ENCODE peak calls at places on chromosomes 11 and 22, in five cellular contexts. U, Y, M, I and X are unnamed samples.

GRCh38 chr22:46721716-46722115 is 16.3 kb downstream of the CERK start:
- DNase-seq in U (no peak), Y (no peak), M (no peak), I (no peak), X (no peak)

GRCh38 chr11:33946930-33947329 is 55.1 kb upstream of the LMO2 start:
- DNase-seq in U (no peak), Y (no peak), M (no peak), I (no peak), X (no peak)

GRCh38 chr22:44755000-44755399 is 2.6 kb downstream of the ARHGAP8 start:
- DNase-seq in U (no peak), Y (no peak), M (no peak), I (no peak), X (no peak)

GRCh38 chr22:19779685-19780268 is 19.2 kb downstream of the TBX1 start:
- DNase-seq in U (no peak), Y (no peak), M (no peak), I (no peak), X (no peak)

GRCh38 chr22:35752172-35752832 is 34.6 kb downstream of the APOL5 start:
- DNase-seq in U (no peak), Y (no peak), M (no peak), I (no peak), X (no peak)

GRCh38 chr11:33920838-33921613 is 29.1 kb upstream of the LMO2 start:
- DNase-seq in U (no peak), Y (peak), M (no peak), I (no peak), X (peak)

GRCh38 chr11:72446929-72447753 is 12.8 kb upstream of the CLPB start:
- DNase-seq in U (no peak), Y (peak), M (no peak), I (no peak), X (no peak)

GRCh38 chr22:46051646-46052045 is 74.7 kb upstream of the WNT7B start:
- DNase-seq in U (no peak), Y (no peak), M (no peak), I (no peak), X (no peak)

GRCh38 chr22:37126383-37126782 is 16.9 kb upstream of the TMPRSS6 start:
- DNase-seq in U (no peak), Y (peak), M (no peak), I (no peak), X (no peak)

GRCh38 chr22:40648386-40648785 is 11.9 kb upstream of the MRTFA start:
- DNase-seq in U (no peak), Y (no peak), M (no peak), I (no peak), X (no peak)

GRCh38 chr22:49052023-49052538 is 775.6 kb downstream of the BRD1 start:
- DNase-seq in U (no peak), Y (peak), M (no peak), I (peak), X (no peak)

GRCh38 chr11:120326845-120327281 is 1.8 kb downstream of the TLCD5 start:
- DNase-seq in U (no peak), Y (no peak), M (no peak), I (no peak), X (no peak)

GRCh38 chr11:47179655-47179991 is 2.9 kb upstream of the ARFGAP2 start:
- DNase-seq in U (no peak), Y (peak), M (no peak), I (peak), X (no peak)

GRCh38 chr22:49810363-49811013 is 17.2 kb downstream of the BRD1 start:
- DNase-seq in U (no peak), Y (no peak), M (no peak), I (no peak), X (no peak)

DNA sequence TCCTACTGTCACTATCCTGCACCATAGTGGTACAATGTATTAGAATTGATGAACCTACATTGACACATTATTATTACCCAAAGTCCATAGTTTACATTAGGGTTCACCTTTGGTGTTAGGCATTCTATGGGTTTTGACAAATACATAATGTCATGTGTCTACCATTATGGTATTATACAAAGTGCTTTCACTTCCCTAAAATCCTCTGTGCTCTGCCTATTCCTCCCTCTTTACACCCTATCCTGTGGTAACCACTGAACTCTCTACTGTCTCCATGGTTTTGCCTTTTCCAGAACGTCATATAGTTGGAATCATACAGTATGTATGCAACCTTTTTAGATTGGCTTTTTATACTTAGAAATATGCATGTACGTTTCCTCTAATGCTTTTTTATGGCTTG is 51.5 kb downstream of the CCDC15 start:
- DNase-seq in U (no peak), Y (no peak), M (no peak), I (no peak), X (no peak)
- TF ChIP-seq CTCF in U (no peak), Y (no peak), M (no peak), I (no peak), X (no peak)

GRCh38 chr11:44138286-44138685 is 42.8 kb downstream of the EXT2 start:
- DNase-seq in U (no peak), Y (no peak), M (no peak), I (no peak), X (no peak)

GRCh38 chr11:44138980-44139379 is 43.5 kb downstream of the EXT2 start:
- DNase-seq in U (no peak), Y (no peak), M (no peak), I (no peak), X (no peak)

GRCh38 chr11:44143987-44144909 is 48.8 kb downstream of the EXT2 start:
- DNase-seq in U (no peak), Y (no peak), M (no peak), I (no peak), X (no peak)

GRCh38 chr11:44139565-44140313 is 44.3 kb downstream of the EXT2 start:
- DNase-seq in U (no peak), Y (no peak), M (no peak), I (peak), X (no peak)

DNA sequence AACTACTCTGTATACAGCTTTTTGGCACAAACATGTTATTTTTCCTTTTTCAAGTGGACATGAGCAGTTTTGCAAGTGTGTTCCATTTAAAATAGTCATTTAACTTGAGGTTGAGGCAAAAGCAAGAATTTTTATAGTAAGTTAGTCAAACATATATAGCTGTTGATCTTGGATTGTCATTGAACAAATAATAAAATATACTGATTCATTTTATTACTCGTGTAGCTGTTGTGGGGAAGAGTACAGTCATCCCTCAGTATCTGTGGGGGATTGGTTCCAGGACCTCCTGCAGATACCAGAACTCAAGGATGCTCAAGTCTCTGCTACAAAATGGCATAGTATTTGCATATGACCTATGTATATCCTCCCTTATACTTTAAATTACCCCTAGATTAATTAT is 45.3 kb downstream of the EXT2 start:
- DNase-seq in U (no peak), Y (no peak), M (no peak), I (no peak), X (no peak)
- TF ChIP-seq CTCF in U (no peak), Y (no peak), M (no peak), I (no peak), X (no peak)

GRCh38 chr22:31350410-31350863 is 4.3 kb upstream of the PATZ1 start:
- DNase-seq in U (no peak), Y (no peak), M (no peak), I (peak), X (no peak)
- TF ChIP-seq CTCF in U (no peak), Y (no peak), M (no peak), I (no peak), X (no peak)

DNA sequence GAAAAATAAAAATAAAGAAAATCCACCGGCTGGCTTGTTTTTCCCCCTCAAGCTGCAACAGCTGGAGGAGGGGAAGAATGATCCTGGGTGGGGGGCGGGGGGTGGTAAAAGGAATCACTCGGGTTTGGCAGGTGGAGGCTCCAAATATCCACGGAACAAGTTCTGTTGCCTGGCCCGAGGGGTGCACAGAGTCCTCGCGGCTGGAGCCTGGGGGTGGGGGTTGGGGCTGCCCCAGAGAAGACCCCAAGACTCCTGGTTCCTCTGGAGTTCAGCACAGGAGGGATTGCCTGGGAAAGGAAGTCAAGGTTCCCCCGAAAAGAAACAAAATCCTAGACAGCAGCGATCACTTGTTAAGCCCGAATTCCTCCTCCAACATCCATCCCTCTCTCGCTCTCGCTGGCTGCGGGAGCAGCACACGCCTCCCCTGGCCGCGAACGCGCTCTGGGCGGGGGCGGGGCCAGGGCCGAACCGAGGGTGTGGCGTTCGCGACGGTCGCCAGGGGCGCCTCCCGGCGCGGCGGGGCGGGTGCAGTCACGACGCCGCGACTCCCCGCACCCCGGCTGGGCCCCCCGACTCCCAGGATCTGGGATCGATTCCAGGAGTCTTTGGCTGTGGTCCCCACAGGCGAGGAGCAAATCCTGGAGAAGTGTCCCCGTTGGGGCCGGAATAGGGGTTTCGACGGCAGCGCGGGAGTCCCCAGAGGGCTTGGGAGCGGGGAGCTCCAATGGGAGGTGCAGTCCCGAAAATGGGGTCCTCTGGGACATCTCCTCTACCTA is at the start of gene KCNA4:
- DNase-seq in U (no peak), Y (no peak), M (no peak), I (peak), X (no peak)
- TF ChIP-seq CTCF in U (no peak), Y (no peak), M (no peak), I (peak), X (no peak)